ENCODE peak calls at places on chromosomes 6 and 20, in seven cellular contexts. Z is HEK293T; N is astrocyte of the spinal cord; L is WTC11; R is left ventricle myocardium inferior; A is NCI-H2171 treated with DMSO at 0.1 percent for 48 hours; J is activated naive CD4-positive, alpha-beta T cell. P is an unnamed sample.

GRCh38 chr6:34985236-34985635 is 96.2 kb downstream of the ANKS1A start:
- DNase-seq in Z (no peak), N (no peak), L (no peak), R (no peak), A (no peak), J (no peak), P (no peak)

GRCh38 chr20:38426006-38426405 is 9.1 kb downstream of the SNHG17 start:
- DNase-seq in Z (no peak), N (peak), L (no peak), R (no peak), A (no peak), J (no peak), P (no peak)

GRCh38 chr6:78605909-78606446 is 261.4 kb upstream of the IRAK1BP1 start:
- DNase-seq in Z (no peak), N (peak), L (no peak), R (no peak), A (no peak), J (no peak), P (no peak)

GRCh38 chr20:20407891-20408805 is 40.2 kb downstream of the INSM1 start:
- DNase-seq in Z (peak), N (no peak), L (no peak), R (no peak), A (peak), J (no peak), P (no peak)

GRCh38 chr6:31493875-31494694 is 3.9 kb upstream of the MICB start:
- DNase-seq in Z (peak), N (peak), L (peak), R (peak), A (peak), J (peak), P (no peak)

GRCh38 chr6:108164815-108165706 is 761 bp upstream of the NR2E1 start:
- DNase-seq in Z (no peak), N (no peak), L (peak), R (no peak), A (peak), J (no peak), P (no peak)

GRCh38 chr6:16929814-16930213 is 168.6 kb upstream of the ATXN1 start:
- DNase-seq in Z (no peak), N (peak), L (no peak), R (no peak), A (no peak), J (no peak), P (no peak)

GRCh38 chr20:47438464-47439381 is 63.0 kb upstream of the NCOA3 start:
- DNase-seq in Z (peak), N (no peak), L (no peak), R (no peak), A (no peak), J (no peak), P (no peak)

GRCh38 chr20:36128463-36129176 is 25.9 kb upstream of the EPB41L1 start:
- DNase-seq in Z (no peak), N (peak), L (no peak), R (no peak), A (no peak), J (no peak), P (no peak)

GRCh38 chr20:45059022-45059728 is 41.8 kb downstream of the KCNS1 start:
- DNase-seq in Z (no peak), N (peak), L (no peak), R (no peak), A (no peak), J (no peak), P (no peak)

GRCh38 chr6:153568601-153569000 is 437.5 kb upstream of the RGS17 start:
- DNase-seq in Z (no peak), N (peak), L (no peak), R (no peak), A (no peak), J (no peak), P (no peak)

GRCh38 chr6:14953806-14954205 is 292.1 kb upstream of the JARID2 start:
- DNase-seq in Z (no peak), N (no peak), L (no peak), R (no peak), A (peak), J (no peak), P (no peak)

GRCh38 chr20:21516180-21516567 is 2.3 kb upstream of the NKX2-2 start:
- DNase-seq in Z (no peak), N (no peak), L (no peak), R (no peak), A (no peak), J (no peak), P (no peak)

GRCh38 chr20:5608104-5608447 is 142.1 kb upstream of the SHLD1 start:
- DNase-seq in Z (no peak), N (no peak), L (no peak), R (no peak), A (peak), J (no peak), P (no peak)

GRCh38 chr20:49765846-49766541 is 46.6 kb upstream of the SLC9A8 start:
- DNase-seq in Z (no peak), N (no peak), L (no peak), R (no peak), A (no peak), J (no peak), P (no peak)

GRCh38 chr6:63734923-63735322 is 99.3 kb downstream of the PHF3 start:
- DNase-seq in Z (no peak), N (no peak), L (no peak), R (no peak), A (no peak), J (no peak), P (no peak)

GRCh38 chr6:124294572-124294971 is 490.9 kb downstream of the NKAIN2 start:
- DNase-seq in Z (no peak), N (peak), L (no peak), R (no peak), A (no peak), J (no peak), P (no peak)

GRCh38 chr6:31578461-31579118 is 3.2 kb downstream of the TNF start:
- DNase-seq in Z (no peak), N (no peak), L (peak), R (no peak), A (no peak), J (no peak), P (no peak)

GRCh38 chr20:57260065-57260958 is 6.1 kb downstream of the BMP7 start:
- DNase-seq in Z (no peak), N (no peak), L (no peak), R (no peak), A (no peak), J (no peak), P (no peak)